ENCODE peak calls at places on chromosomes 3 and 15, in five cellular contexts. P, U, Y, D and I are unnamed samples. For H3K27me3, the result is how much of the 10 kb centered on the place peaks cover.

GRCh38 chr15:29270169-29270955 is 740 bp upstream of the NSMCE3 start:
- DNase-seq in P (no peak), U (no peak), Y (no peak), D (no peak), I (no peak)

GRCh38 chr15:93073465-93073952 is 15.5 kb downstream of the RGMA start:
- DNase-seq in P (no peak), U (no peak), Y (no peak), D (no peak), I (no peak)

GRCh38 chr15:66251790-66252355 is 1.7 kb downstream of the MEGF11 start:
- DNase-seq in P (no peak), U (no peak), Y (no peak), D (no peak), I (no peak)

GRCh38 chr3:64260391-64260790 is 35.1 kb upstream of the PRICKLE2 start:
- DNase-seq in P (no peak), U (no peak), Y (no peak), D (no peak), I (no peak)

GRCh38 chr3:44628716-44629115 is 3.9 kb downstream of the ZNF197 start:
- DNase-seq in P (no peak), U (no peak), Y (no peak), D (no peak), I (no peak)

GRCh38 chr3:44989636-44990373 is 13.8 kb downstream of the EXOSC7 start:
- DNase-seq in P (peak), U (no peak), Y (no peak), D (peak), I (peak)

GRCh38 chr3:13549513-13550256 is 760 bp downstream of the FBLN2 start:
- DNase-seq in P (no peak), U (no peak), Y (peak), D (no peak), I (no peak)

GRCh38 chr15:73994912-73995622 is 551 bp downstream of the PML start:
- DNase-seq in P (peak), U (peak), Y (peak), D (peak), I (peak)

GRCh38 chr3:32675650-32676049 is 9.3 kb upstream of the CNOT10 start:
- DNase-seq in P (no peak), U (no peak), Y (no peak), D (no peak), I (no peak)

GRCh38 chr15:82890338-82891024 is 62.0 kb downstream of the HOMER2 start:
- DNase-seq in P (no peak), U (no peak), Y (no peak), D (peak), I (no peak)

GRCh38 chr3:112846764-112847163 is at the start of gene CD200R1L:
- DNase-seq in P (no peak), U (no peak), Y (no peak), D (no peak), I (no peak)

GRCh38 chr3:112845772-112846171 is 892 bp downstream of the CD200R1L start:
- DNase-seq in P (no peak), U (no peak), Y (no peak), D (no peak), I (no peak)

GRCh38 chr3:112847692-112848091 is 1.0 kb upstream of the CD200R1L start:
- DNase-seq in P (no peak), U (peak), Y (peak), D (no peak), I (no peak)

DNA sequence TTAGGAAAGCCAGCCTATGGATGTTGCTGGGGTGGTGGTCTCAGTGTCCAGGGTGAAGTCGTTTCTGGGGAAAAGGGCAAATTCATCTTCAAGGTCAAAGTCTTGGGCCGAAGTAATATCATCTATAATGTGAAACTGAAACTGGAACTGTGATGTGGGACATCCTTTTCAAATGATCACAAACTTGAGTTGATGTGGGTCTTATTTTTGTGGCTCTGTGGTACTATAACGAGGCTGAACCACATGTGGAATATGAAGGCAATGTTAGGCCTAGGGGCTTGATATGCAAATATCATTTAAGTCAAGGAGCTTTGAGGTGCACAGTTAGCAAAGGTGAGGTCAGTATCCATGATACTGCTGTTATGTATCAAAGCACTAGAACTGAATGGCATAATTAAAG is 1.5 kb upstream of the CD200R1L start:
- DNase-seq in P (no peak), U (no peak), Y (no peak), D (no peak), I (no peak)
- H3K4me3 ChIP-seq in P (no peak), U (no peak), Y (no peak), D (no peak), I (no peak)

DNA sequence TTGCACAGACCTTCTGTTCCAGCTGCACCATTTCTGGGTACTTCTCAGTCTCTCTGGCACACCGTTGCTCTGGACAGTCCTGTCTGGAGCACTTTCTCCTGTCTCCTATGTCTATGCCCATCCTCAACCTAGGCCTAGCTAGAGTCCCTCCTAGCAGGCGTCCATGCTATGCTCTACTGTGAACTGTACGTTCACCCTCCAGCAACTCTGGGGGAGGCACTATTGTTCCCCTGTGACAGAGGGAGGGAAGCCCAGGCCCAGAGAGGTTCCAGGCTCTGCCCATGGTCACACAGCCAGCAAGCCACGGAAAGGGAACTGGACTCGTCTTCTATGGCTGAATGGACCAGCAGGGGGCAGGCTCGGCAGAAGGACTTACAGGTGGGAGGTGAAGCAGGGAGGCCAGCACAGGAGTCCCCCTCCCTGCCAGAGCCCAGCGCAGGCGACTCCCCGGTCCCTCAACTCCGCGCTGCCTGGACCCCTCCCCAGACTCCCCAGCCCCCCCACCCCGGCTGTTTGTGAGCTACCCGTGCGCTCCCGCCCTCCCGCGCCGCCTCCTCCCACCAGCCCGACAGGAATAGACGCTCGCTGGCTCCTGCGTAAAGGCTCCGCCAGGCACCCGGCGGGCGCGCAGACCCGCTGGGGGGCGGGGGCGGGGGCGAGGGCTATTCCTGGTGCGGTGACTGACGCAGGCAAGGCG is 1.7 kb upstream of the LINGO1 start:
- DNase-seq in P (peak), U (peak), Y (peak), D (peak), I (peak)
- H3K27me3 ChIP-seq in P (under half), U (half or more), Y (under half), D (under half), I (under half)

GRCh38 chr3:134327594-134327975 is 46.7 kb downstream of the AMOTL2 start:
- DNase-seq in P (no peak), U (no peak), Y (no peak), D (peak), I (peak)
- H3K4me3 ChIP-seq in P (no peak), U (no peak), Y (no peak), D (no peak), I (no peak)

GRCh38 chr15:101404245-101404644 is 85.3 kb downstream of the PCSK6 start:
- DNase-seq in P (no peak), U (no peak), Y (no peak), D (peak), I (no peak)
- H3K27me3 ChIP-seq in P (under half), U (under half), Y (under half), D (under half), I (under half)